ENCODE peak calls at places on chromosomes 16 and 17, in four cellular contexts. I is K562, A is GM12878, G is HepG2. U is an unnamed sample.

GRCh38 chr17:56754523-56755208 is 79.1 kb downstream of the C17orf67 start:
- DNase-seq in A (no peak), G (peak; percentile 83), I (no peak), U (peak; percentile 60)

GRCh38 chr16:15932939-15933338 is 16.5 kb upstream of the ABCC1 start:
- DNase-seq in A (no peak), G (no peak), I (no peak), U (no peak)

GRCh38 chr17:48144976-48145798 is 37.6 kb downstream of the SNX11 start:
- DNase-seq in A (no peak), G (no peak), I (no peak), U (no peak)

GRCh38 chr17:47225911-47226688 is 17.0 kb downstream of the MYL4 start:
- DNase-seq in I (no peak), A (no peak), G (no peak), U (no peak)

GRCh38 chr17:62724398-62725146 is 83.5 kb downstream of the MARCHF10 start:
- DNase-seq in G (no peak), I (no peak), A (peak; percentile 91), U (no peak)

GRCh38 chr17:72545756-72546155 is 424.9 kb downstream of the SOX9 start:
- DNase-seq in I (no peak), A (no peak), G (no peak), U (no peak)

GRCh38 chr17:65495255-65496060 is 66.0 kb downstream of the AXIN2 start:
- DNase-seq in I (no peak), A (no peak), G (no peak), U (no peak)

GRCh38 chr17:9643611-9644010 is 1.7 kb upstream of the USP43 start:
- DNase-seq in A (no peak), G (no peak), I (no peak), U (no peak)

GRCh38 chr17:45688353-45688752 is 95.8 kb upstream of the CRHR1 start:
- DNase-seq in G (no peak), A (no peak), I (no peak), U (no peak)

GRCh38 chr17:78267257-78268073 is 36.0 kb downstream of the TMEM235 start:
- DNase-seq in I (no peak), A (no peak), G (no peak), U (peak; percentile 67)

GRCh38 chr17:48470388-48471034 is 40.5 kb upstream of the SKAP1 start:
- DNase-seq in A (no peak), I (no peak), G (no peak), U (no peak)

GRCh38 chr16:81601008-81601428 is 156.4 kb downstream of the CMIP start:
- DNase-seq in I (no peak), G (no peak), A (no peak), U (peak; percentile 49)

GRCh38 chr16:17277981-17278381 is 192.8 kb downstream of the XYLT1 start:
- DNase-seq in A (no peak), G (peak; percentile 38), I (no peak), U (no peak)

GRCh38 chr16:31182391-31182790 is 2.5 kb downstream of the FUS start:
- DNase-seq in G (no peak), I (peak; percentile 13), A (no peak), U (no peak)

GRCh38 chr16:64051826-64052225 is 1070.0 kb downstream of the CDH11 start:
- DNase-seq in A (no peak), I (no peak), G (peak; percentile 32), U (no peak)

GRCh38 chr17:57568340-57568739 is 176.8 kb downstream of the CCDC182 start:
- DNase-seq in G (no peak), I (no peak), A (no peak), U (no peak)

GRCh38 chr17:19650826-19651225 is 2.3 kb downstream of the ALDH3A2 start:
- DNase-seq in I (no peak), A (no peak), G (no peak), U (no peak)
- TF ChIP-seq ZBTB33 in I (no peak), A (no peak), G (no peak), U (no peak)

DNA sequence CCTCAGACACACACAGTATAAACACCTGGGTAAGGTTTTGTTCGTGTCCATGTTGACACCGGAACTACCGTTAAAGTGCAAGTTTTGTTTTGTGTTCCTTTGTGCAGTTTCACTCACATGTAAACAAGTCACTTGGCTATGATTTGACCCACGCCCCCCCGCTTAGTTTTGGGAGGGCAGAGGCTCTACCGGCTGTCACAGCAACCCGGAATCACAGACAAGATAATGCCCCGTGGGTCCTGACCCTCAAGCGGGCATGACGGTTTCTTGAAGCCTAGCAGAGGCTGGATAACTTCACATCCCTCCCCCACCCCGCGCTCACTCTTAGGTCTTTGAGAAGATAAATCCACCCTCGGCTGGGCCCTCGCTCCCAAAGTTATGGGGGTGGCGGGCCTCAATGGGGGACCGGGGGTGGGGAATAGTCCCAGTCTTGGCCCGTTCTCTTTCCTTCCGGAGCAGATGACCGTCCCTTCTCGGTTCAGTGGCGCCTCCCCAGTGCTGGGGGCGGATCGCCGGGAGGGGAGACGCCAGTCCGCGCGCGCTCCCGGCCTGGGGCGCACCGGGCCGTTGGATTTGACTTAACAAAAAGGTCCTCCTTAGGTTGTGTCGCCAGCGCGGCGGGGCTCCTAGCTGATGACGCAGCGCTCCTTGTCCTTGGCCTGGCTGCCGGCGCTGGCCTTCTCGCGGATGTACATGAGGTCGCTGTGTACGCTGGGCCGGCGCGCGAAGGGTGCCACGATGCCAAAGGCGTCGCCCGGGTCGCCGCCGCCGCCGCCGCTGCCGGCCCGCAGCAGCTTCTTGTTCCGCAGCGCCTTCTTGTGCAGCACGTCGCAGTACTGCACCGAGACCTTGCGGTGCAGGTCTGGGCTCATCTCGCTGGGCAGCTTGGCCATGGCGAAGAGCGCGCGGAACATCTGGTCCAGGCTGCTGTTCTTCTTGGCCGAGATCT is 1.4 kb downstream of the RASD1 start:
- DNase-seq in G (no peak), I (no peak), A (no peak), U (no peak)
- TF ChIP-seq SIN3A in G (no peak), I (no peak), A (no peak), U (no peak)

DNA sequence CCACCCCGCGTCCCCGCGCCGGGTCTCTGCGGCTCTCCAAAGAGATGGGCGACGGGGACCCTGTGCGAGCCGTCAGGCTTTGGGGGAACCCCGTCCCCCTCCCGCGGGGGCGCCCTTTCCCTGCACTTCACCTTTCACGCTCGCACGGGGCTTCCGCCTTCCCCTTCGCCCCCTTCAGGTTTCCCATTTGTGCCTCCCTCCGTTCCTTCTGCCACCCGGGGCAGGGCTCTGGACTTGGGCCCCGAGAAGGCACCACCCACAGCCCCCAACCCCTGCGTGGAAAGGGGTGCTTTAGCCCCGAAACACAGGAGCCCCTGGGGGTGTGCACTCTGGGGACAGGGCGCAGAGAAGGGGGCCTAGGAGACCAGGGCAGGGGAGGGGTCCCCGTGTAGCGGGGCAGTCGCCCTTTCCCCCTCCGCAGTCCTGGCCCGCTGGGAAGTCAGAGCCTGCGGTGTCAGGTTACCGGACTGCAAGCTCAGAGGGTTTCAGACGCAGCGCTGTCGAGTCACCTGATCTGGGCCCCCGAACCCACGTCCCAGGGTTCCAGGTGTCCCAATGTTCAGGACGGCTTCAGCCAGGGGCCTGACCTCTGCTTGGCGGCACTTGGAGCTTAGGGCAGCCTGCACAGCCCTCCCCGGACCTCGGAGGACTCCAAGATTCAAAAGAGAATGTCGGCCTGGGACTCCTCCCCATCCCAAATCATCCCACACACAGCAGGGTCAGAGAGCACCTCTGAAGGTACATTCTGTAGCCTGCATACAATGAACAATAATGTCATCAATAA is 6.7 kb upstream of the CCDC92B start:
- DNase-seq in G (no peak), I (peak; percentile 17), A (no peak), U (no peak)
- TF ChIP-seq FOXM1 in G (no peak), I (no peak), A (no peak), U (no peak)

DNA sequence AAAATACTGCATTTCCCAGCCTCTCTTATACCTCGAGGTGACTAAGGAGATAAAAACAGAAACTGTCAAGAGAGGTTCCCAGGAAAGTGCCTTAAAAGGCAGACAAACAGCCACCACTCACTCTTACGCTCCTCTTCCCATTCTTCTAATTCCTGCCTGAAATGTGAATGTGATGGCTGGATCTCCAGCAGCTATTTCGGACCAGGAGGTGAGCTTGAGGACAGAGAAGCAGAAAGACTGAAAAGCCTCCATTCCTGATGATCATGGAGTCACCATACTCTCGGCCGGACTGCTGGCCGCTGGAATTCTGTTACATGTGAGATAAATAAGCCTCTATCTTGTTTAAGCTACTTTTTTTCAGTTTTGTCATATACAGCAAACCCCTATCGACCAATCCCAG is 41.4 kb upstream of the ABR start:
- DNase-seq in I (no peak), A (no peak), G (no peak), U (no peak)
- TF ChIP-seq ZBTB33 in I (no peak), A (no peak), G (no peak), U (no peak)

GRCh38 chr17:51455931-51456330 is 195.6 kb downstream of the UTP18 start:
- DNase-seq in G (no peak), A (no peak), I (no peak), U (no peak)
- TF ChIP-seq SIN3A in G (no peak), A (no peak), I (no peak), U (no peak)

DNA sequence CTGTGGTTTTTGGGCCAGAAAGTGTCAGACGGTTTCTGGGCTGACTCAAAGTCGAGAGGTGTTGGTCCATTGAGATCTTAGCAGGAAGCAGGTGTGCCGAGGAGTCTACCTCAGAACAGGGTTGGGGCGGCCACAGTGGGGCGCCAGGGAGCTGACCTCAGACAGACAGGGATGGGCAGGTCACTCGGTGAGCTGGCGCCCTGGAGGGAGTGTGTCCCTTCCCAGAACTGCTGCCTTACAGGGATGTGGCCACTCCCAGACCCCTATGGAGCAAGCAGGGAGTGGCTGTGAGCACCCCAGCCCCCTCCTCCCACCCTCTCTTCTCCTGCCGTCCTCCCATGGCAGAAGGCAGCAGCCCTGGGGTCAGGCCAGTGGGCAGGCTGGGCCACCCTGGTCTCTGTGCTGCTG is 14.0 kb upstream of the DPEP1 start:
- DNase-seq in I (peak; percentile 81), G (peak; percentile 69), A (no peak), U (peak; percentile 65)
- TF ChIP-seq FOXM1 in I (no peak), G (no peak), A (no peak), U (no peak)